ENCODE peak calls at places on chromosomes 1 and 21, in six cellular contexts. W, D, P, G, U and C are unnamed samples.
A peak's percentile ranks its signal among the peaks of the same experiment; 100 is the strongest.

GRCh38 chr1:204465469-204466415 is 28.9 kb downstream of the PIK3C2B start:
- DNase-seq in W (no peak), D (no peak), P (peak; percentile 63), G (no peak), U (peak; percentile 73), C (no peak)

GRCh38 chr1:93079685-93080141 is 630 bp downstream of the MTF2 start:
- DNase-seq in W (peak; percentile 59), D (no peak), P (no peak), G (no peak), U (peak; percentile 75), C (no peak)

GRCh38 chr1:88540255-88540654 is 143.8 kb upstream of the PKN2 start:
- DNase-seq in W (no peak), D (no peak), P (no peak), G (no peak), U (no peak), C (no peak)

GRCh38 chr1:214234635-214235025 is 46.3 kb upstream of the SMYD2 start:
- DNase-seq in W (no peak), D (no peak), P (no peak), G (no peak), U (no peak), C (no peak)

GRCh38 chr1:177200290-177200689 is 29.5 kb downstream of the BRINP2 start:
- DNase-seq in W (no peak), D (no peak), P (no peak), G (no peak), U (no peak), C (no peak)

GRCh38 chr1:47333578-47333921 is at the start of gene CMPK1:
- DNase-seq in W (peak; percentile 79), D (peak; percentile 37), P (peak; percentile 55), G (peak; percentile 52), U (peak; percentile 93), C (peak; percentile 73)

GRCh38 chr1:235009074-235009473 is 119.6 kb downstream of the TOMM20 start:
- DNase-seq in W (no peak), D (no peak), P (peak; percentile 81), G (no peak), U (no peak), C (no peak)

GRCh38 chr1:234535763-234536515 is 57.0 kb upstream of the TARBP1 start:
- DNase-seq in W (no peak), D (no peak), P (no peak), G (no peak), U (no peak), C (no peak)

GRCh38 chr1:206672011-206672688 is 12.6 kb upstream of the MAPKAPK2 start:
- DNase-seq in W (no peak), D (no peak), P (no peak), G (no peak), U (peak; percentile 92), C (no peak)

GRCh38 chr21:41668051-41668541 is 98.8 kb downstream of the RIPK4 start:
- DNase-seq in W (no peak), D (no peak), P (no peak), G (no peak), U (no peak), C (no peak)

GRCh38 chr1:212490276-212490675 is 57.6 kb downstream of the NENF start:
- DNase-seq in W (no peak), D (no peak), P (no peak), G (no peak), U (no peak), C (no peak)

GRCh38 chr1:45785583-45785982 is 17.8 kb upstream of the MAST2 start:
- DNase-seq in W (no peak), D (no peak), P (peak; percentile 53), G (no peak), U (no peak), C (no peak)

GRCh38 chr1:70840260-70840953 is 207.2 kb downstream of the PTGER3 start:
- DNase-seq in W (no peak), D (no peak), P (no peak), G (no peak), U (no peak), C (no peak)

GRCh38 chr1:92096317-92096716 is 16.2 kb downstream of the BTBD8 start:
- DNase-seq in W (no peak), D (no peak), P (no peak), G (no peak), U (no peak), C (no peak)

GRCh38 chr1:162701286-162701685 is 69.0 kb downstream of the DDR2 start:
- DNase-seq in W (no peak), D (no peak), P (peak; percentile 28), G (no peak), U (no peak), C (no peak)

GRCh38 chr1:94501925-94502324 is 39.6 kb downstream of the F3 start:
- DNase-seq in W (no peak), D (no peak), P (no peak), G (no peak), U (no peak), C (no peak)

GRCh38 chr1:214228976-214229375 is 52.0 kb upstream of the SMYD2 start:
- DNase-seq in W (no peak), D (no peak), P (no peak), G (no peak), U (no peak), C (no peak)

GRCh38 chr1:223189903-223190724 is 47.1 kb upstream of the TLR5 start:
- DNase-seq in W (peak; percentile 17), D (peak; percentile 34), P (peak; percentile 30), G (no peak), U (no peak), C (no peak)

GRCh38 chr1:17671741-17672140 is 83.4 kb upstream of the ACTL8 start:
- DNase-seq in W (peak; percentile 61), D (no peak), P (no peak), G (no peak), U (no peak), C (no peak)

GRCh38 chr1:150548632-150549495 is at the start of gene ADAMTSL4:
- DNase-seq in W (no peak), D (no peak), P (no peak), G (no peak), U (peak; percentile 84), C (no peak)

GRCh38 chr21:41752231-41752681 is 14.6 kb downstream of the RIPK4 start:
- DNase-seq in W (no peak), D (no peak), P (no peak), G (no peak), U (peak; percentile 9), C (no peak)

GRCh38 chr21:32322676-32323075 is 24.0 kb downstream of the MRAP start:
- DNase-seq in W (no peak), D (no peak), P (no peak), G (no peak), U (no peak), C (no peak)

DNA sequence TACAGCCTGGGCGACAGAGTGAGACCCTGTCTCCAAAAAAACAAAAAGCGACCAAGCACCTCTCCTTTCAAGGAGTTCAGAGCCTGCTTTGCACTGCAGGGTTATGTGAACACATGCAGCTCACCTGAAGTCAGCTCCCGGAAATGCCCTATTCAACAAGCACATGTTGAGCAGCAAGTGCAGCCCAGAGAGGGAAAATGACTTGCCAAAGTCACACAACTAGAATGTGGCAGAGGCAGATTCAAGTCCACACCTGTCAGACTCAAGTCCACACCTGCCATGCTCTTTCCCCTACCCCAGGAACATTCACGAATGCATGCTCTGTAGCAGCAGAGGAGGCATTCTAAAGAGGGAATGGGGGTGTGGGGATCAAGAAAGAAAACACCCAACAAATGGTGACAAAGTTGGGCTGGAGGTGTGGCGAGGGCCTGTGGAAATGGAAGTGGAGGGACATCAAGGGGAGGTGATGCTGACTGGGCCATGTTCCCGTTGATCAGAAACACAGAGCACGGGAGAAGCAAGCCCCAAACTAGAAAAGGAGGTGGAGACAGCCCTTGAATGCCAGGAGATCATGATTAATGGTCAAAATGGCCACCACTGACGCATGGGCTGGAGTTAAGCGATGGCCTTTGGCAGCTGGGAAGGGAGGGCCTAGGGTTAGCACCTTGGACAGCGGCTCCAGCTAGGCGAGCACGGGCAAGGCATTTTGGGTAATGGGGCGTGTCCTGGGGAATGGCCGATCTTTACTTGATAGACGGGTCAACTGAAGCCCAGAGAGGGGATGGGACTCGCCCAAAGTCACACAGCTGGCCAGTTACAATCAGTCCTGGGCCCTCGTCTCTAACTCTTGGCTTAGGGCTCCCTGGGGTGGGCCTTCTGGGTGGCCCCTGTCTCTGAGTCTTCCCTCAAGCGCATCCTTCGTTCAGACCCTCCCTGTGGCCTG is 21.5 kb downstream of the RAP1GAP start:
- DNase-seq in W (peak; percentile 95), D (peak; percentile 67), P (no peak), G (peak; percentile 75), U (peak; percentile 98), C (no peak)
- TF ChIP-seq ZNF274 in W (no peak), D (no peak), P (no peak), G (no peak), U (no peak), C (no peak)

GRCh38 chr1:11080931-11081330 is 18.7 kb downstream of the EXOSC10 start:
- DNase-seq in W (no peak), D (no peak), P (no peak), G (no peak), U (no peak), C (no peak)
- TF ChIP-seq ZNF274 in W (no peak), D (no peak), P (no peak), G (no peak), U (no peak), C (no peak)

DNA sequence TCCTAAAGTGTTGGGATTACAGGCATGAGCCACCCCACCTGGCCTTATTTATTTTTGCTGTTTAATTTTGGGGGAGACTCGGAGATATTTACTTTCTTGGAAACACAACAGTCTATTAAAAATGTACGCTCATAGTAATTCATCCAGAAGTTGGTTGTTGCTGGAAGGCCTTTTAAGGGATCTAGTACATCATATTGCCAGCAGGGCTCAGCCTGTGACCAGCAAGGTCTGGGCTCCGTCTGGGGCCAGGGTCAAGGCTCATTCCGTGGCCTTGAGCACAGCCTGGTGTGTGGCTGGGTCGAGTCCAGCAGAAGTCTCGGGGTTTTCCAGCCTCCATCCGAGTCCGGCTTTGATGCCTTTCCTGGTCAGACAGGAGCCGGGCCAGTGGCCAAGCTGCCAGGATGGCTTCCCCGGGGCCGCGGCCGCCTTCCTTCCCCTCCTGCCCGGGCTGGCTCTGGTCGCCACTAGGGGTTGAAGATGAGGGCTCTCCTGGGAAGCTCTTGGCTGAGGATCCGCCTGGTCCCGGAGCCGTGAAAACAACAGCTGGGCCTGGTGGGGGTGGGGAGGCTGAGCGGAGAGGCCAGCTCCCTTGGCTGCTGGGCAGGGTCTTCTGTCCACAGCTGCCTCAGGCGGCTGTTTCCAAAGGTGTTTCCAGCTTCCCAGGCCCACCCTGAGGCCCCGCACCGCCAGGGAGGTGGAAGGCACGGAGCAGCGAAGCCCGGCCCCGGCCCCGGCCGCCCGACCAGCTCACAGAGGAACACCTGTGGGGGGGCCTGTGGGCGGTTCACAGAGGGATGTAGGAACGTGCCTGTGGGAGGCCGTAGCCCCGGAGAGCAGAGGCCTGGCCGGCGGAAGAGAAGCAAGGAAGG is 5.1 kb upstream of the VWA1 start:
- DNase-seq in W (peak; percentile 78), D (no peak), P (no peak), G (no peak), U (no peak), C (peak; percentile 53)
- TF ChIP-seq ZNF274 in W (no peak), D (no peak), P (no peak), G (no peak), U (no peak), C (no peak)

DNA sequence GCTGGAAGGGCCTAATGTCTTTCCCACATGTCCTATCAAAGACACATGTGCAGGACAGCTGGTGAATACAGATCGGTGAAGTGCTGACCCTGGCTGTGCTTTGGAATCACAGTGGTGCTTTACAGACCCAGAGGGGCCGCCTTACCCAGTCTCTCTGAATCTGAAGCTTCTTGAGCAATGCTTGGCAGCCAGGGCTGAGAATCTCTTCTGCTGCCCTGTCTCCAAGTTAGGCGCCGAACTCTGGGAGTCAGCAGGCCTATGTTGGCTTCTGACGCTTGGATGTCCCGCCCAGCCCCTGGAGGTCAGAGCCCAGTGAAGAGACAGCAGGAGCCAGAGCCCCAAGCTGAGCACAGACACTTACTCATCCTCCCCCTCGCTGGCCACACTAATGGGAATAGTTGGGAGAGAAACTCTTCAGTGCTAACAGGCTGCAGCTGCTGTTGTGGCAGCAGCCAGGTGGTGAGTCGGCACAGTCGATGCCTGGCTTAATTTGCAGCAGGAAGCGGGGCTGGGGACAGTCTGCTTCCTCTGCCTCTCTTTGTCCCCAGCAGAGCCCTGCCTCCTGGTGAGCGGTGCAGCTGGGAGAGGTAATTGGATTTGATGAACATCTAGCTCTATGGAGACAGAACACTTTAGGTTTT is 68.1 kb downstream of the URB2 start:
- DNase-seq in W (peak; percentile 62), D (no peak), P (no peak), G (peak; percentile 68), U (no peak), C (no peak)
- TF ChIP-seq ZNF274 in W (no peak), D (no peak), P (no peak), G (no peak), U (no peak), C (no peak)